ENCODE peak calls at places on chromosomes 13 and 19, in six cellular contexts. U is progenitor cell of endocrine pancreas; G is B cell; A is stimulated activated CD4-positive, alpha-beta T cell treated with anti-CD3 and anti-CD28 coated beads, Interleukin-4, amount 100 ng/mL, for 24 hours; Y is head of caudate nucleus; W is activated naive CD8-positive, alpha-beta T cell treated with anti-CD3 and anti-CD28 coated beads, Interleukin-2, amount 50 U/mL, for 24 hours. B is an unnamed sample.

GRCh38 chr19:12574036-12574435 is 22.8 kb upstream of the ZNF564 start:
- DNase-seq in G (peak; percentile 76), Y (no peak), W (peak; percentile 13), A (no peak), U (no peak), B (no peak)

GRCh38 chr13:23703241-23703640 is 133.0 kb downstream of the TNFRSF19 start:
- DNase-seq in G (no peak), U (no peak), A (no peak), Y (no peak), W (no peak), B (no peak)

GRCh38 chr13:44309771-44310767 is 63.6 kb upstream of the SERP2 start:
- DNase-seq in Y (no peak), W (no peak), G (no peak), A (no peak), U (no peak), B (peak; percentile 19)

GRCh38 chr19:4077800-4078683 is 11.3 kb upstream of the ZBTB7A start:
- DNase-seq in G (peak; percentile 80), A (peak; percentile 50), U (no peak), W (peak; percentile 75), Y (no peak), B (no peak)

GRCh38 chr19:33325920-33326319 is 23.6 kb upstream of the CEBPA start:
- DNase-seq in U (no peak), W (no peak), Y (no peak), A (no peak), G (no peak), B (peak; percentile 53)

GRCh38 chr19:55031178-55031577 is 6.9 kb downstream of the GP6 start:
- DNase-seq in W (no peak), Y (no peak), A (no peak), U (no peak), G (no peak), B (no peak)

GRCh38 chr13:64158910-64159309 is 2743.3 kb upstream of the PCDH20 start:
- DNase-seq in W (no peak), Y (no peak), A (no peak), U (no peak), G (no peak), B (no peak)

GRCh38 chr19:6754136-6754535 is 13.1 kb downstream of the SH2D3A start:
- DNase-seq in U (no peak), W (no peak), G (peak; percentile 25), Y (no peak), A (no peak), B (no peak)

GRCh38 chr19:29379257-29379986 is 146.4 kb upstream of the VSTM2B start:
- DNase-seq in G (no peak), A (no peak), Y (no peak), U (peak; percentile 3), W (no peak), B (no peak)

GRCh38 chr13:35228536-35228935 is 248.0 kb downstream of the MAB21L1 start:
- DNase-seq in G (no peak), Y (no peak), U (no peak), W (no peak), A (no peak), B (no peak)